ENCODE peak calls at places on chromosomes 16 and 17, in six cellular contexts. K is HCT116, F is K562, H is HepG2, X is GM12878, P is SK-N-SH. C is an unnamed sample.

GRCh38 chr16:920722-921121 is 50.1 kb downstream of the LMF1 start:
- DNase-seq in K (no peak), F (no peak), H (no peak), X (no peak), P (no peak), C (no peak)

GRCh38 chr16:17416461-17417221 is 54.1 kb downstream of the XYLT1 start:
- DNase-seq in K (no peak), F (no peak), H (no peak), X (peak), P (peak), C (no peak)

GRCh38 chr17:4530799-4531730 is 24.1 kb downstream of the MYBBP1A start:
- DNase-seq in K (no peak), F (no peak), H (no peak), X (no peak), P (no peak), C (no peak)

GRCh38 chr17:45900136-45900535 is 5.8 kb downstream of the MAPT start:
- DNase-seq in K (no peak), F (no peak), H (no peak), X (no peak), P (no peak), C (no peak)

GRCh38 chr17:76467809-76468633 is 618 bp downstream of the AANAT start:
- DNase-seq in K (no peak), F (no peak), H (no peak), X (no peak), P (no peak), C (no peak)

GRCh38 chr17:60535382-60536279 is 9.6 kb upstream of the APPBP2 start:
- DNase-seq in K (no peak), F (no peak), H (no peak), X (no peak), P (peak), C (no peak)

GRCh38 chr16:53955221-53955875 is 251.4 kb downstream of the FTO start:
- DNase-seq in K (no peak), F (no peak), H (no peak), X (no peak), P (no peak), C (no peak)

GRCh38 chr17:35981908-35982330 is 622 bp upstream of the CCL16 start:
- DNase-seq in K (no peak), F (no peak), H (peak), X (no peak), P (no peak), C (no peak)

GRCh38 chr16:72798212-72798611 is 249.7 kb downstream of the ZFHX3 start:
- DNase-seq in K (no peak), F (no peak), H (no peak), X (no peak), P (no peak), C (no peak)

GRCh38 chr16:5512037-5512436 is 414.4 kb upstream of the EEF2KMT start:
- DNase-seq in K (no peak), F (no peak), H (no peak), X (no peak), P (no peak), C (no peak)

GRCh38 chr17:15655162-15655561 is 28.9 kb downstream of the TRIM16 start:
- DNase-seq in K (no peak), F (no peak), H (no peak), X (no peak), P (no peak), C (no peak)

GRCh38 chr17:78268960-78269892 is 37.8 kb downstream of the TMEM235 start:
- DNase-seq in K (no peak), F (no peak), H (no peak), X (no peak), P (peak), C (no peak)

GRCh38 chr16:73054732-73055481 is 7.0 kb upstream of the ZFHX3 start:
- DNase-seq in K (no peak), F (no peak), H (peak), X (no peak), P (peak), C (no peak)

GRCh38 chr17:49384962-49385361 is 22.9 kb upstream of the ZNF652 start:
- DNase-seq in K (no peak), F (no peak), H (no peak), X (no peak), P (no peak), C (no peak)

GRCh38 chr16:84179612-84180320 is 7.1 kb downstream of the TAF1C start:
- DNase-seq in K (no peak), F (no peak), H (no peak), X (no peak), P (no peak), C (no peak)

GRCh38 chr17:77449908-77450741 is 309.4 kb downstream of the SEC14L1 start:
- DNase-seq in K (no peak), F (peak), H (peak), X (no peak), P (peak), C (no peak)

GRCh38 chr16:86283944-86284343 is 226.4 kb upstream of the FOXF1 start:
- DNase-seq in K (no peak), F (no peak), H (no peak), X (no peak), P (no peak), C (no peak)

GRCh38 chr16:13904179-13904691 is 15.7 kb upstream of the ERCC4 start:
- DNase-seq in K (no peak), F (no peak), H (no peak), X (no peak), P (no peak), C (no peak)

GRCh38 chr16:51683882-51684281 is 532.8 kb upstream of the SALL1 start:
- DNase-seq in K (no peak), F (no peak), H (no peak), X (no peak), P (peak), C (no peak)

GRCh38 chr17:16920628-16921020 is 51.3 kb downstream of the TNFRSF13B start:
- DNase-seq in K (no peak), F (no peak), H (no peak), X (no peak), P (no peak), C (no peak)

GRCh38 chr17:74528491-74529199 is 2.6 kb downstream of the CD300LB start:
- DNase-seq in K (no peak), F (no peak), H (no peak), X (peak), P (no peak), C (no peak)

GRCh38 chr17:47989700-47990099 is 18.8 kb downstream of the CDK5RAP3 start:
- DNase-seq in K (no peak), F (no peak), H (no peak), X (peak), P (no peak), C (no peak)

GRCh38 chr17:19485800-19486340 is 47.8 kb upstream of the SLC47A1 start:
- DNase-seq in K (no peak), F (no peak), H (no peak), X (no peak), P (no peak), C (no peak)

GRCh38 chr16:83676056-83676455 is 131.7 kb upstream of the HSBP1 start:
- DNase-seq in K (no peak), F (no peak), H (no peak), X (no peak), P (no peak), C (no peak)

GRCh38 chr16:1466968-1467521 is 7.8 kb downstream of the CLCN7 start:
- DNase-seq in K (no peak), F (no peak), H (no peak), X (no peak), P (no peak), C (no peak)

GRCh38 chr16:57513371-57514102 is 22.8 kb downstream of the CCDC102A start:
- DNase-seq in K (no peak), F (no peak), H (no peak), X (no peak), P (peak), C (no peak)

GRCh38 chr17:77616243-77616731 is 342.2 kb upstream of the TNRC6C start:
- DNase-seq in K (no peak), F (no peak), H (no peak), X (no peak), P (no peak), C (no peak)

GRCh38 chr17:3613139-3613538 is 3.9 kb upstream of the TRPV1 start:
- DNase-seq in K (no peak), F (no peak), H (no peak), X (no peak), P (no peak), C (no peak)

GRCh38 chr17:2982854-2983636 is 80.4 kb downstream of the OR1D5 start:
- DNase-seq in K (no peak), F (no peak), H (no peak), X (no peak), P (no peak), C (no peak)

GRCh38 chr16:56257260-56257659 is 66.0 kb downstream of the GNAO1 start:
- DNase-seq in K (no peak), F (no peak), H (no peak), X (no peak), P (peak), C (no peak)

GRCh38 chr16:77937473-77938195 is 84.7 kb upstream of the CLEC3A start:
- DNase-seq in K (no peak), F (no peak), H (no peak), X (no peak), P (no peak), C (no peak)

GRCh38 chr17:56656961-56657360 is 63.5 kb downstream of the NOG start:
- DNase-seq in K (no peak), F (no peak), H (no peak), X (no peak), P (no peak), C (no peak)

GRCh38 chr17:40251576-40251975 is 32.5 kb downstream of the WIPF2 start:
- DNase-seq in K (peak), F (peak), H (no peak), X (no peak), P (no peak), C (peak)

GRCh38 chr17:66406701-66407644 is 104.6 kb downstream of the PRKCA start:
- DNase-seq in K (no peak), F (peak), H (no peak), X (no peak), P (no peak), C (no peak)
- TF ChIP-seq REST in K (no peak), F (no peak), H (no peak), X (no peak), P (no peak), C (no peak)

GRCh38 chr16:75298252-75298651 is 46.8 kb upstream of the BCAR1 start:
- DNase-seq in K (no peak), F (no peak), H (no peak), X (no peak), P (no peak), C (no peak)
- H3K27ac ChIP-seq in K (no peak), F (no peak), H (peak), X (no peak), P (no peak), C (no peak)

GRCh38 chr16:49649013-49649785 is 206.7 kb downstream of the ZNF423 start:
- DNase-seq in K (no peak), F (no peak), H (peak), X (no peak), P (no peak), C (no peak)

GRCh38 chr16:49652441-49653175 is 203.3 kb downstream of the ZNF423 start:
- DNase-seq in K (no peak), F (no peak), H (no peak), X (no peak), P (no peak), C (no peak)

GRCh38 chr16:49650603-49651002 is 205.3 kb downstream of the ZNF423 start:
- DNase-seq in K (no peak), F (no peak), H (no peak), X (no peak), P (no peak), C (no peak)

GRCh38 chr16:49651980-49652379 is 203.9 kb downstream of the ZNF423 start:
- DNase-seq in K (no peak), F (no peak), H (no peak), X (no peak), P (peak), C (no peak)

GRCh38 chr16:49651226-49651625 is 204.7 kb downstream of the ZNF423 start:
- DNase-seq in K (no peak), F (no peak), H (no peak), X (no peak), P (no peak), C (no peak)
- TF ChIP-seq SIN3A in K (no peak), F (no peak), H (no peak), X (no peak), P (no peak), C (no peak)

GRCh38 chr17:81537343-81537855 is 9.2 kb downstream of the FSCN2 start:
- DNase-seq in K (peak), F (peak), H (no peak), X (no peak), P (peak), C (no peak)

GRCh38 chr17:81535480-81536298 is 7.5 kb downstream of the FSCN2 start:
- DNase-seq in K (no peak), F (no peak), H (no peak), X (no peak), P (no peak), C (no peak)

GRCh38 chr17:81537856-81538555 is 9.8 kb downstream of the FSCN2 start:
- DNase-seq in K (no peak), F (no peak), H (no peak), X (no peak), P (no peak), C (no peak)

GRCh38 chr17:81535007-81535328 is 6.8 kb downstream of the FSCN2 start:
- DNase-seq in K (no peak), F (no peak), H (no peak), X (no peak), P (no peak), C (no peak)

GRCh38 chr17:81536299-81537290 is 8.4 kb downstream of the FSCN2 start:
- DNase-seq in K (no peak), F (peak), H (no peak), X (no peak), P (peak), C (no peak)
- TF ChIP-seq REST in K (no peak), F (no peak), H (no peak), X (no peak), P (no peak), C (no peak)

DNA sequence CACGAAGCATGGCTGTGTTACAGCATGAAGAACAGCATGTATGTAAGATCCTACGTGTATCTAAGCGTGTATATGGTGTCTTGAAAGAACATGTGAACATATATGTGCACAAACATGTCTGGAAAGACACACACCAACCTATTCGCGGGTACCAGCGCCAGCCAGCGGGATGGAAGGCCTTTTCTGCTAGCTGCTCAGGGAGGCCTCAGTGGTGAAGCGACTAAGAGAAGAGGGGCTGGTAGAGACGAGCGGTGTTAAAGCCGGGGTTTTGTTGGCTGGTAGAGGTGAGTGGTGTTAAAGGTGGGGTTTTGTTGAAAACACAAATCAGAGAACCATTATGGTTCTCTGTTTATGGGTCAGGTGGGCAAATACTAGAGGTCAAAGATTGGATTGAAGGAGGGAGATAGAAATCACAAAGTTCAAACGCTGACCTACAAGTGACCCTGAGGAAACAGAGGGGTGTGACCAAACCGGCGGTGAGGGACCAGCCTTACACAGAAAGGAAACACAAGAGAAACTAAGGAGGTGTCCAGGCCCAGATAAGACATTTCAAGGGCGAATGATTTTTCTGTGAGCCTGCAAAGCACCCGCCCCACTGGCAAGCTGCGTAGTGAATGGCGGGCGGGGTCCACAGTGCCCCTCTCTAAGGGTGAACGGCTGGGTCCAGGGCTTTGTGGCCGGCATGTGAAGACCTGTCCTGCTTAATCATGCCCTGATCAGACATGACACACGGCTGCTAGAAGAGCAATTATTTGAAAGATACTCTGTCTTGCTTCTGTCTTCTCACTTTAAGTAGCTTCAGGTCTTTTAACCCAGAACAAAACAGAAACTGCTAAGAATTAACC is 8.1 kb downstream of the ZCCHC14 start:
- DNase-seq in K (no peak), F (no peak), H (peak), X (no peak), P (no peak), C (no peak)
- H3K27ac ChIP-seq in K (no peak), F (no peak), H (peak), X (no peak), P (peak), C (peak)

GRCh38 chr16:66927012-66927436 is 1.7 kb upstream of the RRAD start:
- DNase-seq in K (no peak), F (no peak), H (peak), X (no peak), P (no peak), C (no peak)
- TF ChIP-seq SIN3A in K (no peak), F (no peak), H (no peak), X (no peak), P (no peak), C (no peak)

C was measured in Panc1.